ENCODE peak calls at places on chromosomes 5 and 9, in four cellular contexts. Z is H1, F is IMR-90, K is H9. T is an unnamed sample.

GRCh38 chr5:76114192-76114795 is 31.1 kb downstream of the SV2C start:
- DNase-seq in Z (no peak), F (no peak), K (no peak), T (peak; percentile 6)

GRCh38 chr5:147658293-147658932 is 124.1 kb downstream of the JAKMIP2 start:
- DNase-seq in Z (no peak), F (no peak), K (no peak), T (peak; percentile 73)

GRCh38 chr9:131603199-131603598 is 57.9 kb downstream of the PRRT1B start:
- DNase-seq in Z (no peak), F (no peak), K (no peak), T (no peak)

GRCh38 chr5:79133121-79133656 is 21.6 kb downstream of the BHMT start:
- DNase-seq in Z (no peak), F (peak; percentile 61), K (no peak), T (peak; percentile 30)

GRCh38 chr9:135939351-135940265 is 21.6 kb downstream of the UBAC1 start:
- DNase-seq in Z (no peak), F (no peak), K (no peak), T (no peak)

GRCh38 chr5:138696501-138696900 is 56.7 kb upstream of the CTNNA1 start:
- DNase-seq in Z (no peak), F (peak; percentile 94), K (no peak), T (no peak)

GRCh38 chr5:172690258-172691075 is 49.4 kb downstream of the NEURL1B start:
- DNase-seq in Z (no peak), F (no peak), K (no peak), T (no peak)

GRCh38 chr9:124260769-124261603 is 3.2 kb downstream of the NEK6 start:
- DNase-seq in Z (no peak), F (peak; percentile 69), K (no peak), T (peak; percentile 52)

GRCh38 chr5:26893078-26893477 is 145.3 kb downstream of the CDH9 start:
- DNase-seq in Z (no peak), F (no peak), K (no peak), T (no peak)

GRCh38 chr5:179255527-179256228 is 89.6 kb downstream of the ADAMTS2 start:
- DNase-seq in Z (no peak), F (no peak), K (peak; percentile 18), T (no peak)

GRCh38 chr5:103800728-103801127 is 238.1 kb upstream of the NUDT12 start:
- DNase-seq in Z (no peak), F (peak; percentile 0), K (no peak), T (no peak)

GRCh38 chr9:89865981-89866380 is 261.2 kb downstream of the GADD45G start:
- DNase-seq in Z (no peak), F (no peak), K (no peak), T (no peak)

GRCh38 chr5:16666861-16667481 is 50.2 kb upstream of the RETREG1 start:
- DNase-seq in Z (no peak), F (peak; percentile 15), K (no peak), T (peak; percentile 42)

GRCh38 chr9:93617273-93617672 is 40.9 kb downstream of the PHF2 start:
- DNase-seq in Z (no peak), F (no peak), K (peak; percentile 27), T (no peak)

GRCh38 chr9:23606107-23606506 is 219.9 kb downstream of the ELAVL2 start:
- DNase-seq in Z (no peak), F (no peak), K (no peak), T (no peak)

GRCh38 chr5:15082096-15082495 is 210.5 kb upstream of the ANKH start:
- DNase-seq in Z (no peak), F (no peak), K (no peak), T (no peak)

GRCh38 chr9:97990259-97990658 is 7.1 kb downstream of the ANP32B start:
- DNase-seq in Z (no peak), F (peak; percentile 82), K (no peak), T (peak; percentile 79)

GRCh38 chr9:136944094-136944518 is 432 bp downstream of the FBXW5 start:
- DNase-seq in Z (no peak), F (peak; percentile 55), K (no peak), T (peak; percentile 54)

GRCh38 chr5:142202282-142202681 is 93.7 kb downstream of the NDFIP1 start:
- DNase-seq in Z (no peak), F (peak; percentile 65), K (no peak), T (no peak)

GRCh38 chr9:100216178-100216787 is 117.2 kb downstream of the INVS start:
- DNase-seq in Z (peak; percentile 58), F (peak; percentile 45), K (peak; percentile 78), T (peak; percentile 86)

GRCh38 chr5:125890387-125890955 is 532.7 kb upstream of the GRAMD2B start:
- DNase-seq in Z (no peak), F (no peak), K (no peak), T (no peak)

GRCh38 chr9:99593621-99594020 is 228.1 kb upstream of the NR4A3 start:
- DNase-seq in Z (no peak), F (no peak), K (no peak), T (no peak)

GRCh38 chr5:164255598-164256213 is 750.3 kb downstream of the MAT2B start:
- DNase-seq in Z (no peak), F (no peak), K (no peak), T (peak; percentile 27)

GRCh38 chr5:14445581-14446290 is 135.9 kb upstream of the OTULINL start:
- DNase-seq in Z (peak; percentile 54), F (no peak), K (peak; percentile 86), T (peak; percentile 94)

GRCh38 chr9:129482521-129483466 is 138.1 kb downstream of the C9orf50 start:
- DNase-seq in Z (no peak), F (peak; percentile 84), K (no peak), T (peak; percentile 89)

GRCh38 chr9:124820606-124821246 is 32.5 kb upstream of the WDR38 start:
- DNase-seq in Z (no peak), F (no peak), K (no peak), T (no peak)

GRCh38 chr5:1744393-1745189 is 55.0 kb downstream of the MRPL36 start:
- DNase-seq in Z (no peak), F (no peak), K (peak; percentile 16), T (no peak)

GRCh38 chr9:72401396-72401795 is 36.4 kb upstream of the ZFAND5 start:
- DNase-seq in Z (no peak), F (no peak), K (no peak), T (no peak)

GRCh38 chr5:144205141-144205551 is 34.5 kb downstream of the KCTD16 start:
- DNase-seq in Z (no peak), F (peak; percentile 50), K (peak; percentile 70), T (peak; percentile 51)

GRCh38 chr9:30089428-30089827 is 2295.0 kb upstream of the ACO1 start:
- DNase-seq in Z (no peak), F (no peak), K (no peak), T (no peak)
- H3K56ac ChIP-seq in Z (no peak overlapping the region), F (no peak overlapping the region), K (no peak overlapping the region), T (no peak overlapping the region)

DNA sequence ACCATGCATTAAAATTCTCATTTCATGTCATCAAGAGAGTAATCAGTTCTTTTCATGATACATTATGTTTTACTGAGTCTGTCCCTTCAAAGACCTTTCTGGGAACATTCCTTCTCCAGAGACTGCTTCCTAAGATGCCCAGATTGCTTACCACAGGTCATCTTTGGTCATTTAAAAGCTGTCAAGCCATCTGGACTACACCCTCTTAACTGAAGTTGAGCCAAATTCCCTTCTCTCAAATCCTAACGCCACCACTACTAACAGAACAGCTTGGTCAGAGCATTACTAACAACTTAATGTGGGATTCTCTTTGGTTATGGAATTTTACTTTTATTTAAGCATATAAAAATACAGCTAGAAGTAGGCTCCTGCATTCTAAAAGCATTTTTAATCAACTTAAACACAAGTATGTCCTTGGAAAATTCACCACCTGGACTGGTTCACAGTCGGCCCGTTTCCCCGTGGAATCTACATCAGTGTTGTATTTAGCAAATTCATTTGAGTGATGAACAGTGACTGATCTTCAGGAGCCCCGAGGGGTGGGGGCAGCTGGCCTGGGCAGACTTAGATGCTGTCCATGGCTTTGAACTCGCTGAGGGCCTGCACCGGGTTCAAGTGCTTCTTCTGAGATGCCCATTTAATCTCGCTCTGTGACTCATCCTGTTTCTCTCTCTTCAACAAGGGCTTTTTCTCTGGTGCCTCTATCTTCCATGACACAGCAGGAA is 92.8 kb upstream of the CCDC112 start:
- DNase-seq in Z (no peak), F (peak; percentile 48), K (no peak), T (no peak)
- H3K56ac ChIP-seq in Z (no peak overlapping the region), F (no peak overlapping the region), K (no peak overlapping the region), T (no peak overlapping the region)

GRCh38 chr9:106993603-106994002 is 130.6 kb downstream of the ZNF462 start:
- DNase-seq in Z (no peak), F (no peak), K (no peak), T (no peak)
- H3K56ac ChIP-seq in Z (no peak overlapping the region), F (no peak overlapping the region), K (no peak overlapping the region), T (no peak overlapping the region)

GRCh38 chr9:133739408-133740280 is 1.5 kb upstream of the SARDH start:
- DNase-seq in Z (no peak), F (no peak), K (no peak), T (no peak)

GRCh38 chr9:133742251-133742650 is 4.1 kb upstream of the SARDH start:
- DNase-seq in Z (no peak), F (no peak), K (no peak), T (no peak)

GRCh38 chr9:133742849-133743444 is 4.8 kb upstream of the SARDH start:
- DNase-seq in Z (peak; percentile 84), F (peak; percentile 57), K (peak; percentile 96), T (peak; percentile 95)

GRCh38 chr9:133740891-133741290 is 2.7 kb upstream of the SARDH start:
- DNase-seq in Z (no peak), F (no peak), K (no peak), T (no peak)

DNA sequence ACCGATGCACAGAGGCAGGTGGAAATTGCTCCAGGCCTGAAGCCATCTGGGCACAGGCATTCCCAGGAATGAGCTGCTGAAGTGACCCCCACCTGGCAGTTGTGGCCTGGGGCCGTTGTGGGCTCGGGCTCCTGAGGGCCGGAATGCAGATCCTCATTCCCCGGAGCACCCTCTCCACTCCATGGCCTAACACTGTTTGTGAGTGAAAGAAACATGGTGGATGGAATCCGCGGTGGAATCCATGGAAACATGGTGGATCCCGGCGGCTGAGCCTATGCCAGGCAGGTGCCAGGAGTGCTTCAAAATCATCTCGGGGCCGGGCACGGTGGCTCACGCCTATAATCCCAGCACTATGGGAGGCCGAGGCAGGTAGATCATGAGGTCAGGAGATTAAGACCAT is 3.6 kb upstream of the SARDH start:
- DNase-seq in Z (no peak), F (no peak), K (no peak), T (no peak)
- H3K56ac ChIP-seq in Z (no peak overlapping the region), F (no peak overlapping the region), K (no peak overlapping the region), T (no peak overlapping the region)

DNA sequence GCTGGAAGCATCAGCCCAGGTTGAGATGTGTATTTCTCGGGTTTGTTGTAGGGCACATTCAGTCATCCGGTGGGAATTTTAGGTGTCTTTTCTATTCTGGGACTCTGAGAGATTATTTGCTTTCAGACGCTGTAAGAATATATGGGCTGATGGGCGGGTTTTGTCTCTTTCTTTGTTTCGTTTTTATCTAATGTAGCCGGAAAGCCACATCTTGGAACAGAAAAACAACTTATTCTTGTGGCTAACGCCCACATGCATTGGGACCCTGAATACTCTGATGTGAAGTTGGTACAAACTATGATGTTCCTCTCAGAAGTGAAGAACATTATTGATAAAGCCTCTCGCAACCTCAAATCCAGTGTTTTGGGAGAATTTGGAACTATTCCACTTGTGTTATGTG is 22.4 kb downstream of the SCGB3A1 start:
- DNase-seq in Z (no peak), F (no peak), K (no peak), T (no peak)
- H3K56ac ChIP-seq in Z (no peak overlapping the region), F (no peak overlapping the region), K (no peak overlapping the region), T (no peak overlapping the region)